ENCODE peak calls at places on chromosomes 2 and 18, in five cellular contexts. X, Z, S, Q and A are unnamed samples.

GRCh38 chr18:48777737-48778111 is 173.0 kb downstream of the SMAD7 start:
- DNase-seq in X (no peak), Z (no peak), S (no peak), Q (no peak), A (no peak)

GRCh38 chr2:43021791-43022500 is 204.5 kb downstream of the ZFP36L2 start:
- DNase-seq in X (no peak), Z (no peak), S (peak), Q (no peak), A (no peak)

GRCh38 chr2:230140667-230141066 is 71.9 kb upstream of the SLC16A14 start:
- DNase-seq in X (no peak), Z (no peak), S (no peak), Q (no peak), A (no peak)

GRCh38 chr2:9639000-9639602 is 8.3 kb upstream of the YWHAQ start:
- DNase-seq in X (no peak), Z (no peak), S (no peak), Q (no peak), A (no peak)

GRCh38 chr2:216643986-216644662 is 10.9 kb downstream of the IGFBP2 start:
- DNase-seq in X (no peak), Z (no peak), S (peak), Q (no peak), A (no peak)

GRCh38 chr2:112187805-112188596 is 49.8 kb downstream of the FBLN7 start:
- DNase-seq in X (peak), Z (no peak), S (peak), Q (no peak), A (peak)

GRCh38 chr2:132804045-132804444 is 134.0 kb upstream of the LYPD1 start:
- DNase-seq in X (no peak), Z (peak), S (peak), Q (no peak), A (no peak)

GRCh38 chr2:72425996-72426395 is 278.3 kb upstream of the CYP26B1 start:
- DNase-seq in X (no peak), Z (no peak), S (no peak), Q (no peak), A (no peak)

GRCh38 chr2:80748576-80748975 is 444.0 kb upstream of the LRRTM1 start:
- DNase-seq in X (no peak), Z (no peak), S (no peak), Q (no peak), A (no peak)

GRCh38 chr2:200373973-200374416 is 67.5 kb downstream of the SPATS2L start:
- DNase-seq in X (peak), Z (no peak), S (no peak), Q (no peak), A (no peak)

GRCh38 chr2:37585295-37585908 is 86.0 kb downstream of the CDC42EP3 start:
- DNase-seq in X (no peak), Z (peak), S (no peak), Q (no peak), A (no peak)

GRCh38 chr2:128269358-128270305 is 49.0 kb downstream of the HS6ST1 start:
- DNase-seq in X (no peak), Z (no peak), S (no peak), Q (no peak), A (no peak)

GRCh38 chr18:10841203-10841602 is 308.2 kb downstream of the PIEZO2 start:
- DNase-seq in X (no peak), Z (no peak), S (no peak), Q (no peak), A (no peak)

GRCh38 chr2:196475621-196476020 is 163.9 kb upstream of the CCDC150 start:
- DNase-seq in X (no peak), Z (no peak), S (no peak), Q (no peak), A (no peak)

GRCh38 chr18:61531182-61531581 is 198.0 kb downstream of the CDH20 start:
- DNase-seq in X (no peak), Z (peak), S (peak), Q (no peak), A (no peak)

GRCh38 chr2:64624862-64625261 is 28.9 kb downstream of the SERTAD2 start:
- DNase-seq in X (no peak), Z (no peak), S (no peak), Q (no peak), A (no peak)

GRCh38 chr18:37778417-37779165 is 213.0 kb upstream of the CELF4 start:
- DNase-seq in X (peak), Z (peak), S (peak), Q (no peak), A (no peak)

GRCh38 chr2:43425659-43426058 is 170.2 kb downstream of the THADA start:
- DNase-seq in X (no peak), Z (no peak), S (no peak), Q (no peak), A (no peak)

GRCh38 chr2:27829791-27830190 is 58.3 kb downstream of the MRPL33 start:
- DNase-seq in X (no peak), Z (no peak), S (no peak), Q (no peak), A (no peak)

GRCh38 chr2:27211241-27211942 is 449 bp upstream of the ATRAID start:
- DNase-seq in X (no peak), Z (peak), S (peak), Q (no peak), A (no peak)

GRCh38 chr18:5107990-5108389 is 89.1 kb downstream of the AKAIN1 start:
- DNase-seq in X (no peak), Z (no peak), S (no peak), Q (no peak), A (no peak)

GRCh38 chr2:157835425-157835824 is 40.7 kb downstream of the ACVR1 start:
- DNase-seq in X (no peak), Z (no peak), S (no peak), Q (no peak), A (no peak)

GRCh38 chr2:25339791-25340339 is 1.9 kb downstream of the DNMT3A start:
- DNase-seq in X (no peak), Z (peak), S (no peak), Q (no peak), A (no peak)

GRCh38 chr2:584863-585823 is 92.1 kb downstream of the TMEM18 start:
- DNase-seq in X (peak), Z (no peak), S (no peak), Q (no peak), A (no peak)

GRCh38 chr2:2271471-2271941 is 59.6 kb downstream of the MYT1L start:
- DNase-seq in X (no peak), Z (no peak), S (no peak), Q (no peak), A (no peak)

GRCh38 chr2:235274010-235274409 is 219.8 kb upstream of the AGAP1 start:
- DNase-seq in X (no peak), Z (peak), S (no peak), Q (no peak), A (no peak)

GRCh38 chr2:212451786-212452200 is 86.8 kb downstream of the ERBB4 start:
- DNase-seq in X (no peak), Z (no peak), S (peak), Q (no peak), A (no peak)

GRCh38 chr2:157627594-157628281 is 926 bp downstream of the ACVR1C start:
- DNase-seq in X (peak), Z (peak), S (no peak), Q (no peak), A (peak)

GRCh38 chr2:69030791-69031190 is 17.8 kb downstream of the ANTXR1 start:
- DNase-seq in X (no peak), Z (no peak), S (peak), Q (no peak), A (no peak)

GRCh38 chr2:223949241-223949640 is 4.1 kb upstream of the WDFY1 start:
- DNase-seq in X (no peak), Z (no peak), S (no peak), Q (no peak), A (no peak)

GRCh38 chr2:120979921-120980320 is 244.3 kb downstream of the GLI2 start:
- DNase-seq in X (no peak), Z (no peak), S (no peak), Q (no peak), A (no peak)

GRCh38 chr2:36438454-36438977 is 82.9 kb downstream of the CRIM1 start:
- DNase-seq in X (no peak), Z (no peak), S (peak), Q (peak), A (no peak)

GRCh38 chr18:398866-399637 is 101.4 kb downstream of the COLEC12 start:
- DNase-seq in X (no peak), Z (peak), S (no peak), Q (no peak), A (no peak)

GRCh38 chr18:5463390-5463789 is 80.4 kb downstream of the EPB41L3 start:
- DNase-seq in X (no peak), Z (no peak), S (no peak), Q (no peak), A (no peak)

GRCh38 chr2:237868631-237869356 is 9.4 kb downstream of the RAMP1 start:
- DNase-seq in X (no peak), Z (no peak), S (no peak), Q (no peak), A (no peak)

GRCh38 chr2:20356042-20356441 is 5.4 kb upstream of the PUM2 start:
- DNase-seq in X (no peak), Z (peak), S (no peak), Q (peak), A (no peak)